ENCODE peak calls at places on chromosomes 13 and 19, in nine cellular contexts. D is type B pancreatic cell, L is AG04450, B is thoracic aorta, Y is neural progenitor cell, M is kidney, R is fibroblast of lung, F is GM23338, N is neural crest cell. V is an unnamed sample.

GRCh38 chr13:111114362-111115050 is 604 bp upstream of the ARHGEF7 start:
- DNase-seq in D (no peak), Y (peak; percentile 53), R (peak; percentile 43), B (peak; percentile 30), F (peak; percentile 68), L (no peak), N (peak; percentile 14), M (no peak), V (no peak)

GRCh38 chr19:30344446-30345425 is 27.4 kb upstream of the ZNF536 start:
- DNase-seq in B (no peak), Y (no peak), L (no peak), M (no peak), D (no peak), F (no peak), N (no peak), R (no peak), V (no peak)

GRCh38 chr19:18978616-18979015 is 37.6 kb upstream of the HOMER3 start:
- DNase-seq in M (no peak), R (no peak), L (no peak), D (no peak), N (no peak), Y (no peak), B (no peak), F (no peak), V (no peak)

GRCh38 chr19:2350656-2351055 is 9.4 kb upstream of the TMPRSS9 start:
- DNase-seq in F (no peak), R (no peak), N (no peak), D (no peak), M (peak; percentile 64), B (no peak), Y (no peak), L (no peak), V (no peak)

GRCh38 chr13:87274209-87274819 is 396.9 kb upstream of the SLITRK5 start:
- DNase-seq in B (no peak), L (peak; percentile 10), Y (peak; percentile 78), F (peak; percentile 89), N (peak; percentile 53), D (no peak), R (peak; percentile 32), M (no peak), V (no peak)

GRCh38 chr13:111201304-111201940 is 86.3 kb downstream of the ARHGEF7 start:
- DNase-seq in N (no peak), D (no peak), Y (no peak), B (no peak), R (no peak), M (no peak), L (no peak), F (no peak), V (no peak)

GRCh38 chr13:111973186-111974064 is 93.5 kb upstream of the SOX1 start:
- DNase-seq in N (no peak), D (no peak), B (no peak), R (no peak), M (no peak), L (no peak), Y (peak; percentile 64), F (no peak), V (no peak)

GRCh38 chr13:99353836-99354235 is 46.6 kb upstream of the GPR183 start:
- DNase-seq in Y (no peak), N (no peak), B (no peak), L (no peak), F (no peak), M (no peak), R (peak; percentile 73), D (no peak), V (no peak)

GRCh38 chr19:18815673-18816072 is 16.1 kb upstream of the UPF1 start:
- DNase-seq in L (no peak), F (no peak), D (no peak), M (no peak), N (no peak), R (no peak), Y (no peak), B (no peak), V (no peak)

GRCh38 chr19:39031368-39032163 is 783 bp downstream of the FBXO27 start:
- DNase-seq in F (peak; percentile 99), B (peak; percentile 63), R (peak; percentile 81), N (peak; percentile 64), D (peak; percentile 89), M (peak; percentile 97), Y (peak; percentile 99), L (no peak), V (peak; percentile 40)

GRCh38 chr13:27965343-27965739 is 3.8 kb downstream of the CDX2 start:
- DNase-seq in F (peak; percentile 52), M (no peak), D (no peak), R (no peak), L (no peak), B (no peak), N (no peak), Y (no peak), V (no peak)
- TF ChIP-seq CTCF in F (no peak), M (no peak), D (no peak), R (no peak), L (no peak), B (no peak), N (no peak), Y (no peak), V (no peak)

GRCh38 chr19:53308339-53308811 is 25.2 kb upstream of the ZNF845 start:
- DNase-seq in R (no peak), N (peak; percentile 26), B (no peak), D (peak; percentile 79), L (no peak), M (no peak), F (peak; percentile 96), Y (peak; percentile 67), V (no peak)
- TF ChIP-seq CTCF in R (peak; percentile 23), N (peak; percentile 76), B (no peak), D (peak; percentile 75), L (peak; percentile 17), M (peak; percentile 10), F (peak; percentile 92), Y (peak; percentile 71), V (peak; percentile 30)

GRCh38 chr19:41821003-41821735 is 23.3 kb downstream of the LYPD4 start:
- DNase-seq in B (no peak), N (peak; percentile 14), D (no peak), R (peak; percentile 10), L (no peak), Y (peak; percentile 53), F (peak; percentile 90), M (no peak), V (no peak)
- TF ChIP-seq CTCF in B (peak; percentile 18), N (peak; percentile 65), D (peak; percentile 70), R (peak; percentile 37), L (peak; percentile 53), Y (peak; percentile 62), F (peak; percentile 89), M (peak; percentile 43), V (peak; percentile 86)

GRCh38 chr19:35327642-35328041 is 1.3 kb upstream of the CD22 start:
- DNase-seq in Y (peak; percentile 42), F (peak; percentile 63), R (no peak), M (no peak), N (no peak), L (no peak), B (no peak), D (no peak), V (no peak)
- TF ChIP-seq CTCF in Y (peak; percentile 54), F (peak; percentile 58), R (no peak), M (no peak), N (peak; percentile 32), L (peak; percentile 21), B (no peak), D (peak; percentile 36), V (no peak)

DNA sequence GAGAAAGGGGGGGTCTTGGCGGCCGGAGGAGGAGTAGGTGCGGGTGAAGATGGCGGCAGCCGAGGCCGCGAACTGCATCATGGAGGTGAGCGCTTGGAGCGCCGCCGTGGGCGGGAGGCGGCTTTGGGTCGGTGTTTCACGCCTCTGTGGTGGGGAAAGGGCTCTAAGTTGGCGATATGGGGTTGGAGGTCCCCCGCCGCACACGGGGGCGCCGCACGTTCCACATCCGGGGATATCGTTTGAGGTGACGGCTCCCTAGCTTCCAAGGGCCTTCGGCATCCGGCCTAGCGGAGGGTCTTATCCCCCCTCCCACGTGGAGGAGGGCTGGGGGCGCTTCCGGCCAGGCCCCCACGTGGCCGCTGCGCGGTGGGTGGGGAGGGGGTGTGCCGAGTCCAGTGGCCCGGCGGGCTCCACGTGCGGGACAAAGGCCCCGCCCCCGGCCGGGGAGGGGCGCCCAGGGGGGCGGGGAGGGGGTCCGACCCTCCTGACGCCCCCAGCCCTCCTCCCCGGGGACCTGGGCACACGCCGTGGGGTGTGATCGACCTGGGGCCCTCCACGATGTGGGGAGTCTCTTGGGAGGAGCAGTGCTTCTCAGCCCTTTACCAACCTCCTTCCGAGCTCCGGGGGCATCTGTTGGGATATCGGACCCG is at the start of gene PRMT1:
- DNase-seq in L (no peak), R (peak; percentile 29), M (peak; percentile 90), N (peak; percentile 51), Y (no peak), F (peak; percentile 67), D (peak; percentile 83), B (no peak), V (no peak)
- TF ChIP-seq CTCF in L (no peak), R (no peak), M (no peak), N (no peak), Y (no peak), F (no peak), D (no peak), B (no peak), V (no peak)